ENCODE peak calls at places on chromosomes 7 and 10, in six cellular contexts. R, W, V, A, N and B are unnamed samples. For H3K36me3, the result is how much of the 10 kb centered on the place peaks cover.

GRCh38 chr10:102508506-102508905 is 4.7 kb downstream of the SUFU start:
- DNase-seq in R (no peak), W (no peak), V (no peak), A (no peak), N (no peak), B (no peak)

GRCh38 chr7:29806131-29806792 is at the start of gene WIPF3:
- DNase-seq in R (peak), W (peak), V (no peak), A (peak), N (no peak), B (peak)

GRCh38 chr7:3043544-3044395 is at the start of gene CARD11:
- DNase-seq in R (no peak), W (no peak), V (no peak), A (no peak), N (peak), B (peak)

GRCh38 chr10:65570143-65571010 is 1355.5 kb upstream of the LRRTM3 start:
- DNase-seq in R (no peak), W (peak), V (peak), A (peak), N (no peak), B (peak)

GRCh38 chr10:125037145-125037544 is 95.2 kb downstream of the ZRANB1 start:
- DNase-seq in R (peak), W (no peak), V (no peak), A (no peak), N (no peak), B (no peak)

GRCh38 chr7:94405506-94405905 is 10.8 kb downstream of the COL1A2 start:
- DNase-seq in R (peak), W (no peak), V (no peak), A (no peak), N (no peak), B (no peak)

GRCh38 chr10:90919683-90920574 is 958 bp downstream of the ANKRD1 start:
- DNase-seq in R (no peak), W (no peak), V (no peak), A (no peak), N (no peak), B (peak)

GRCh38 chr7:20201380-20201779 is 15.8 kb downstream of the MACC1 start:
- DNase-seq in R (no peak), W (no peak), V (no peak), A (no peak), N (no peak), B (no peak)

GRCh38 chr7:32868116-32868515 is 23.4 kb downstream of the KBTBD2 start:
- DNase-seq in R (no peak), W (peak), V (no peak), A (peak), N (no peak), B (no peak)

GRCh38 chr7:148849393-148850098 is 34.5 kb downstream of the EZH2 start:
- DNase-seq in R (peak), W (no peak), V (no peak), A (no peak), N (no peak), B (no peak)

GRCh38 chr7:73443543-73444255 is 10.1 kb downstream of the FZD9 start:
- DNase-seq in R (no peak), W (no peak), V (no peak), A (peak), N (no peak), B (no peak)

GRCh38 chr7:103989200-103989784 is at the start of gene RELN:
- DNase-seq in R (peak), W (no peak), V (no peak), A (no peak), N (no peak), B (peak)

GRCh38 chr10:31121797-31122586 is 90.3 kb upstream of the ZNF438 start:
- DNase-seq in R (peak), W (no peak), V (no peak), A (no peak), N (no peak), B (no peak)

GRCh38 chr7:79774150-79774549 is 320.7 kb upstream of the MAGI2 start:
- DNase-seq in R (peak), W (no peak), V (no peak), A (no peak), N (no peak), B (no peak)

GRCh38 chr10:86953747-86954680 is 3.4 kb downstream of the MMRN2 start:
- DNase-seq in R (peak), W (peak), V (no peak), A (no peak), N (no peak), B (peak)

GRCh38 chr7:124310934-124311390 is 278.1 kb upstream of the TMEM229A start:
- DNase-seq in R (no peak), W (no peak), V (no peak), A (no peak), N (no peak), B (no peak)

GRCh38 chr10:51092402-51092801 is 18.1 kb downstream of the PRKG1 start:
- DNase-seq in R (peak), W (peak), V (peak), A (peak), N (no peak), B (no peak)

GRCh38 chr10:3527144-3527543 is 257.9 kb downstream of the KLF6 start:
- DNase-seq in R (peak), W (no peak), V (no peak), A (no peak), N (no peak), B (no peak)

GRCh38 chr7:29106128-29106988 is 40.0 kb downstream of the CPVL start:
- DNase-seq in R (peak), W (no peak), V (peak), A (peak), N (no peak), B (peak)

GRCh38 chr10:99234067-99234738 is 1.4 kb downstream of the HPSE2 start:
- DNase-seq in R (peak), W (peak), V (peak), A (peak), N (no peak), B (peak)

GRCh38 chr10:132662186-132662920 is 123.6 kb downstream of the NKX6-2 start:
- DNase-seq in R (no peak), W (no peak), V (no peak), A (no peak), N (no peak), B (no peak)

GRCh38 chr7:31493714-31494181 is 20.1 kb upstream of the ITPRID1 start:
- DNase-seq in R (no peak), W (no peak), V (no peak), A (peak), N (no peak), B (no peak)

GRCh38 chr7:65722361-65722792 is 150.5 kb upstream of the VKORC1L1 start:
- DNase-seq in R (peak), W (peak), V (peak), A (peak), N (peak), B (peak)

GRCh38 chr10:21055339-21056135 is 158.4 kb upstream of the NEBL start:
- DNase-seq in R (no peak), W (no peak), V (no peak), A (no peak), N (peak), B (no peak)

GRCh38 chr10:128150045-128150493 is 23.8 kb upstream of the MKI67 start:
- DNase-seq in R (peak), W (peak), V (peak), A (peak), N (peak), B (peak)

GRCh38 chr10:31133628-31134302 is 102.1 kb upstream of the ZNF438 start:
- DNase-seq in R (peak), W (peak), V (peak), A (peak), N (peak), B (peak)

GRCh38 chr10:20892011-20892585 is 5.0 kb downstream of the NEBL start:
- DNase-seq in R (no peak), W (peak), V (no peak), A (no peak), N (no peak), B (no peak)

GRCh38 chr7:70676243-70676642 is 455.7 kb upstream of the GALNT17 start:
- DNase-seq in R (no peak), W (no peak), V (no peak), A (no peak), N (no peak), B (no peak)

GRCh38 chr7:95476904-95477594 is 8.7 kb upstream of the ASB4 start:
- DNase-seq in R (peak), W (peak), V (peak), A (peak), N (peak), B (peak)

GRCh38 chr10:47438857-47439474 is 44.9 kb downstream of the ANXA8 start:
- DNase-seq in R (peak), W (no peak), V (peak), A (peak), N (no peak), B (peak)

GRCh38 chr10:34102237-34102673 is 712.8 kb downstream of the PARD3 start:
- DNase-seq in R (peak), W (peak), V (peak), A (no peak), N (no peak), B (peak)

GRCh38 chr10:61262486-61263261 is 190.5 kb downstream of the TMEM26 start:
- DNase-seq in R (peak), W (no peak), V (no peak), A (no peak), N (no peak), B (no peak)

GRCh38 chr10:29896053-29896452 is 163.3 kb downstream of the JCAD start:
- DNase-seq in R (peak), W (no peak), V (no peak), A (no peak), N (no peak), B (peak)

GRCh38 chr7:48296976-48297375 is 125.7 kb downstream of the ABCA13 start:
- DNase-seq in R (no peak), W (no peak), V (no peak), A (no peak), N (no peak), B (no peak)

GRCh38 chr10:100697070-100697469 is 48.3 kb upstream of the PAX2 start:
- DNase-seq in R (peak), W (no peak), V (no peak), A (peak), N (no peak), B (peak)

GRCh38 chr7:101631224-101631714 is 2.2 kb upstream of the MYL10 start:
- DNase-seq in R (no peak), W (no peak), V (no peak), A (no peak), N (no peak), B (peak)

GRCh38 chr10:15379043-15379442 is 8.0 kb upstream of the FAM171A1 start:
- DNase-seq in R (no peak), W (no peak), V (no peak), A (no peak), N (no peak), B (no peak)

GRCh38 chr7:101857358-101857794 is 40.0 kb downstream of the CUX1 start:
- DNase-seq in R (no peak), W (no peak), V (no peak), A (no peak), N (no peak), B (no peak)

GRCh38 chr7:44081266-44081748 is 1.0 kb downstream of the POLM start:
- DNase-seq in R (peak), W (peak), V (no peak), A (no peak), N (peak), B (no peak)

GRCh38 chr7:70631732-70632131 is 500.2 kb upstream of the GALNT17 start:
- DNase-seq in R (no peak), W (no peak), V (no peak), A (no peak), N (no peak), B (no peak)

GRCh38 chr7:107922891-107923290 is 31.9 kb downstream of the DLD start:
- DNase-seq in R (peak), W (no peak), V (no peak), A (no peak), N (no peak), B (no peak)
- H3K36me3 ChIP-seq in R (half or more), W (half or more), V (under half), A (half or more), N (under half), B (under half)

GRCh38 chr7:51950811-51951210 is 634.2 kb upstream of the COBL start:
- DNase-seq in R (no peak), W (no peak), V (no peak), A (no peak), N (no peak), B (no peak)

GRCh38 chr7:51949726-51950644 is 633.4 kb upstream of the COBL start:
- DNase-seq in R (no peak), W (no peak), V (no peak), A (no peak), N (no peak), B (no peak)
- H3K27ac ChIP-seq in R (no peak), W (no peak), V (no peak), A (no peak), N (no peak), B (no peak)

DNA sequence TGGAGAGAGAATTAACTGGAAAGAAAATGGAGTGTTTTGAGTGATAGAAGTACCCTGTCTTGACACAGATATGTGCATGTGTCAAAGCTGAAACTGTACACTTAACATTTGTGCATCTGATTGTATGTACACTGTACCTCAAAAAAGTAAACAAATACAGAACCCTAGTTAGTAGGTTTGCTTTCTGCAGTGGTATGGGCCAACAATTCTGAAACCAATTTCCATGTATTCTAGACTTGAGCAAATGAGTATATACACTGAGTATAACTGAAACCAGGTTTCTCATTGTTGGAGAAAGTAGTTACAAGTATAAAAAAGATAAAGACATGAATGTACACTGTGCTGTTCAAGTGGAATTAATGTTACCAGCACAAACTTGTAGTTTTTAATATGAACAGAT is 52.4 kb downstream of the ELAPOR2 start:
- DNase-seq in R (no peak), W (no peak), V (no peak), A (no peak), N (no peak), B (no peak)
- H3K36me3 ChIP-seq in R (under half), W (under half), V (under half), A (under half), N (under half), B (under half)

GRCh38 chr10:115662424-115662823 is 569.3 kb downstream of the ATRNL1 start:
- DNase-seq in R (no peak), W (no peak), V (no peak), A (no peak), N (no peak), B (no peak)
- H3K27ac ChIP-seq in R (no peak), W (no peak), V (no peak), A (no peak), N (no peak), B (no peak)

GRCh38 chr7:26189697-26190096 is 10.8 kb downstream of the HNRNPA2B1 start:
- DNase-seq in R (no peak), W (no peak), V (no peak), A (no peak), N (no peak), B (no peak)

GRCh38 chr7:26187380-26188290 is 12.9 kb downstream of the HNRNPA2B1 start:
- DNase-seq in R (no peak), W (no peak), V (no peak), A (no peak), N (no peak), B (no peak)

GRCh38 chr7:26186364-26187311 is 13.9 kb downstream of the HNRNPA2B1 start:
- DNase-seq in R (no peak), W (no peak), V (no peak), A (no peak), N (no peak), B (no peak)

GRCh38 chr7:26189000-26189539 is 11.5 kb downstream of the HNRNPA2B1 start:
- DNase-seq in R (no peak), W (no peak), V (no peak), A (no peak), N (no peak), B (no peak)

DNA sequence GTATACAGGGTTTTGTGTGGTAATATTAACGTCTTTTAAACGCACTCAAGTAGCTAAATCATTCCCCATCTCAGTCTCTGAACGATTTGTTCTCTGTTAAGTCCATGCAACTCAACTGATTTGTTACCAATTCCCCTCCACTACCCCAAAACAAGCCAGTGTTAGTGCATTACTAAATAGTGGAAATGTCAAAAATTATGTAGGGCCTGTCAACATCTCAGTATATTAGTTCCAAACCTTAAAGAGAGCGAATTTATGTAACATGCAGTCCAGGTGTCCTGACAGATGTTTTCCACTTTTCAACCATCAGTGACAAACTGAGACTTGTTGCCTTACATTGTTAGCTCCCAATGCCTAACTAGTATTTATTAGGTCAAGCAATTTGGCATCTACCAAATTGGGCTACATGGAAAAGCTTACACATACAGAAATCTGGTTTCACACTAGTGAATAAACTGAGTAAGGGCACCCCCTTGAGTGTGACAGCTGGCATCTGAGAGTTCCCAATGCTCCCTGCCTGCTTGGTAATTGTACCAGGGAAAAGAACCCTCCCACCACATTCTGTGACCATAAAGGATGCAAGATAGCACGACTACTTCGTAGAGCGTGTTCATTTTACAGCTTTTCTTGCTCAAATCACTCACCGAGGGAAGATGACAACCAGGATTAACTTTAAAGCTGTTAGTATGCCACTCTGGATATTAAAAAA is 12.1 kb downstream of the HNRNPA2B1 start:
- DNase-seq in R (no peak), W (no peak), V (no peak), A (no peak), N (no peak), B (no peak)
- H3K36me3 ChIP-seq in R (half or more), W (half or more), V (under half), A (half or more), N (under half), B (under half)

GRCh38 chr10:32982293-32982709 is 24.3 kb upstream of the ITGB1 start:
- DNase-seq in R (peak), W (no peak), V (no peak), A (no peak), N (no peak), B (peak)

GRCh38 chr10:32982911-32983310 is 24.9 kb upstream of the ITGB1 start:
- DNase-seq in R (peak), W (no peak), V (no peak), A (no peak), N (no peak), B (no peak)

GRCh38 chr10:32981760-32982159 is 23.7 kb upstream of the ITGB1 start:
- DNase-seq in R (peak), W (peak), V (no peak), A (peak), N (no peak), B (peak)

GRCh38 chr10:32984003-32984600 is 26.1 kb upstream of the ITGB1 start:
- DNase-seq in R (no peak), W (no peak), V (no peak), A (no peak), N (no peak), B (no peak)

GRCh38 chr10:32983333-32983909 is 25.4 kb upstream of the ITGB1 start:
- DNase-seq in R (peak), W (no peak), V (no peak), A (no peak), N (no peak), B (peak)
- H3K27ac ChIP-seq in R (peak), W (no peak), V (no peak), A (peak), N (no peak), B (peak)